ENCODE peak calls at places on chromosomes 12 and 14, in four cellular contexts. One of them, this sample, is unnamed.
A peak's percentile ranks its signal among the peaks of the same experiment; 100 is the strongest.

GRCh38 chr14:69073429-69073828 is 79.5 kb downstream of the DCAF5 start:
- DNase-seq in trophoblast cell: no peak
- DNase-seq in mesendoderm: no peak
- DNase-seq in mesenchymal stem cell: no peak
- DNase-seq in this sample: no peak

GRCh38 chr12:49909826-49910225 is 6.1 kb upstream of the FAIM2 start:
- DNase-seq in trophoblast cell: peak; percentile 37
- DNase-seq in mesenchymal stem cell: peak; percentile 36
- DNase-seq in mesendoderm: peak; percentile 74
- DNase-seq in this sample: peak; percentile 69

GRCh38 chr14:86999076-86999475 is 993.9 kb downstream of the GALC start:
- DNase-seq in trophoblast cell: no peak
- DNase-seq in mesendoderm: no peak
- DNase-seq in mesenchymal stem cell: no peak
- DNase-seq in this sample: peak; percentile 5

GRCh38 chr14:71594828-71595227 is 337.4 kb upstream of the RGS6 start:
- DNase-seq in trophoblast cell: no peak
- DNase-seq in mesendoderm: no peak
- DNase-seq in mesenchymal stem cell: no peak
- DNase-seq in this sample: peak; percentile 32

GRCh38 chr14:88831285-88831684 is 6.8 kb downstream of the TTC8 start:
- DNase-seq in mesendoderm: no peak
- DNase-seq in mesenchymal stem cell: no peak
- DNase-seq in trophoblast cell: no peak
- DNase-seq in this sample: peak; percentile 81

GRCh38 chr14:21095430-21096205 is 2.8 kb downstream of the ZNF219 start:
- DNase-seq in mesenchymal stem cell: no peak
- DNase-seq in mesendoderm: peak; percentile 61
- DNase-seq in trophoblast cell: no peak
- DNase-seq in this sample: peak; percentile 51

GRCh38 chr14:30211326-30211725 is 283.7 kb upstream of the PRKD1 start:
- DNase-seq in mesenchymal stem cell: no peak
- DNase-seq in trophoblast cell: no peak
- DNase-seq in mesendoderm: no peak
- DNase-seq in this sample: peak; percentile 34

GRCh38 chr12:62983594-62983993 is 48.6 kb upstream of the PPM1H start:
- DNase-seq in mesenchymal stem cell: no peak
- DNase-seq in trophoblast cell: no peak
- DNase-seq in mesendoderm: peak; percentile 62
- DNase-seq in this sample: no peak

GRCh38 chr14:23877538-23878180 is 75.9 kb upstream of the DHRS4 start:
- DNase-seq in mesenchymal stem cell: no peak
- DNase-seq in trophoblast cell: no peak
- DNase-seq in mesendoderm: no peak
- DNase-seq in this sample: no peak

GRCh38 chr14:54747616-54748015 is 155.0 kb downstream of the GCH1 start:
- DNase-seq in mesendoderm: no peak
- DNase-seq in mesenchymal stem cell: peak; percentile 25
- DNase-seq in trophoblast cell: no peak
- DNase-seq in this sample: no peak

GRCh38 chr12:26496170-26496569 is 300.8 kb downstream of the SSPN start:
- DNase-seq in trophoblast cell: peak; percentile 71
- DNase-seq in mesendoderm: no peak
- DNase-seq in mesenchymal stem cell: no peak
- DNase-seq in this sample: no peak

GRCh38 chr14:101947577-101947903 is 16.8 kb upstream of the DYNC1H1 start:
- DNase-seq in trophoblast cell: no peak
- DNase-seq in mesenchymal stem cell: no peak
- DNase-seq in mesendoderm: no peak
- DNase-seq in this sample: no peak

GRCh38 chr12:103495158-103495782 is 498 bp downstream of the C12orf42 start:
- DNase-seq in trophoblast cell: no peak
- DNase-seq in mesenchymal stem cell: no peak
- DNase-seq in mesendoderm: peak; percentile 75
- DNase-seq in this sample: no peak

GRCh38 chr12:117012189-117012805 is 86.9 kb downstream of the TESC start:
- DNase-seq in mesenchymal stem cell: peak; percentile 11
- DNase-seq in trophoblast cell: no peak
- DNase-seq in mesendoderm: no peak
- DNase-seq in this sample: peak; percentile 41

GRCh38 chr14:96349286-96350075 is 13.7 kb downstream of the ATG2B start:
- DNase-seq in mesendoderm: peak; percentile 76
- DNase-seq in trophoblast cell: no peak
- DNase-seq in mesenchymal stem cell: no peak
- DNase-seq in this sample: no peak

GRCh38 chr14:96037891-96038557 is 1.1 kb upstream of the C14orf132 start:
- DNase-seq in mesendoderm: peak; percentile 26
- DNase-seq in mesenchymal stem cell: peak; percentile 2
- DNase-seq in trophoblast cell: no peak
- DNase-seq in this sample: no peak

GRCh38 chr12:69130064-69130463 is 109.3 kb upstream of the CPSF6 start:
- DNase-seq in mesenchymal stem cell: no peak
- DNase-seq in trophoblast cell: no peak
- DNase-seq in mesendoderm: no peak
- DNase-seq in this sample: no peak

GRCh38 chr14:91284146-91284790 is 39.8 kb upstream of the GPR68 start:
- DNase-seq in mesenchymal stem cell: peak; percentile 78
- DNase-seq in trophoblast cell: peak; percentile 14
- DNase-seq in mesendoderm: peak; percentile 21
- DNase-seq in this sample: peak; percentile 71

GRCh38 chr14:33569844-33570716 is 380.8 kb downstream of the EGLN3 start:
- DNase-seq in trophoblast cell: peak; percentile 0
- DNase-seq in mesendoderm: no peak
- DNase-seq in mesenchymal stem cell: peak; percentile 59
- DNase-seq in this sample: no peak

GRCh38 chr12:41794341-41794740 is 350.3 kb downstream of the GXYLT1 start:
- DNase-seq in mesendoderm: no peak
- DNase-seq in trophoblast cell: no peak
- DNase-seq in mesenchymal stem cell: no peak
- DNase-seq in this sample: no peak

GRCh38 chr14:93033039-93033982 is 82.4 kb downstream of the ITPK1 start:
- DNase-seq in mesenchymal stem cell: no peak
- DNase-seq in trophoblast cell: no peak
- DNase-seq in mesendoderm: no peak
- DNase-seq in this sample: no peak

GRCh38 chr14:93430889-93431670 is at the start of gene UNC79:
- DNase-seq in mesendoderm: peak; percentile 69
- DNase-seq in trophoblast cell: no peak
- DNase-seq in mesenchymal stem cell: no peak
- DNase-seq in this sample: no peak

GRCh38 chr14:71341160-71341559 is 433.9 kb downstream of the PCNX1 start:
- DNase-seq in trophoblast cell: no peak
- DNase-seq in mesenchymal stem cell: no peak
- DNase-seq in mesendoderm: no peak
- DNase-seq in this sample: no peak

GRCh38 chr12:26317942-26318565 is 122.7 kb downstream of the SSPN start:
- DNase-seq in mesenchymal stem cell: peak; percentile 74
- DNase-seq in mesendoderm: no peak
- DNase-seq in trophoblast cell: no peak
- DNase-seq in this sample: peak; percentile 84

GRCh38 chr12:128784030-128784770 is 39.6 kb downstream of the SLC15A4 start:
- DNase-seq in trophoblast cell: no peak
- DNase-seq in mesendoderm: no peak
- DNase-seq in mesenchymal stem cell: no peak
- DNase-seq in this sample: peak; percentile 27

GRCh38 chr14:33945329-33945728 is 5.5 kb downstream of the EGLN3 start:
- DNase-seq in mesendoderm: no peak
- DNase-seq in mesenchymal stem cell: no peak
- DNase-seq in trophoblast cell: no peak
- DNase-seq in this sample: no peak

GRCh38 chr12:100688451-100688864 is 106.1 kb upstream of the ANO4 start:
- DNase-seq in trophoblast cell: no peak
- DNase-seq in mesendoderm: no peak
- DNase-seq in mesenchymal stem cell: peak; percentile 59
- DNase-seq in this sample: no peak

GRCh38 chr14:43858981-43859380 is 648.1 kb downstream of the FSCB start:
- DNase-seq in mesenchymal stem cell: no peak
- DNase-seq in trophoblast cell: no peak
- DNase-seq in mesendoderm: no peak
- DNase-seq in this sample: no peak

GRCh38 chr12:45234134-45234865 is 18.4 kb downstream of the ANO6 start:
- DNase-seq in mesenchymal stem cell: peak; percentile 98
- DNase-seq in mesendoderm: peak; percentile 97
- DNase-seq in trophoblast cell: peak; percentile 84
- DNase-seq in this sample: peak; percentile 98

GRCh38 chr14:51789631-51790030 is 70.8 kb upstream of the GNG2 start:
- DNase-seq in mesenchymal stem cell: no peak
- DNase-seq in mesendoderm: no peak
- DNase-seq in trophoblast cell: no peak
- DNase-seq in this sample: no peak

GRCh38 chr12:30896461-30896860 is 30.1 kb upstream of the TSPAN11 start:
- DNase-seq in mesendoderm: no peak
- DNase-seq in mesenchymal stem cell: peak; percentile 5
- DNase-seq in trophoblast cell: peak; percentile 71
- DNase-seq in this sample: peak; percentile 13

GRCh38 chr12:32148372-32148771 is 41.7 kb downstream of the BICD1 start:
- DNase-seq in trophoblast cell: no peak
- DNase-seq in mesendoderm: no peak
- DNase-seq in mesenchymal stem cell: no peak
- DNase-seq in this sample: peak; percentile 42

GRCh38 chr12:94592080-94592479 is 58.3 kb downstream of the TMCC3 start:
- DNase-seq in trophoblast cell: no peak
- DNase-seq in mesenchymal stem cell: no peak
- DNase-seq in mesendoderm: no peak
- DNase-seq in this sample: no peak

GRCh38 chr14:89501381-89501780 is 84.3 kb upstream of the FOXN3 start:
- DNase-seq in mesenchymal stem cell: no peak
- DNase-seq in trophoblast cell: no peak
- DNase-seq in mesendoderm: no peak
- DNase-seq in this sample: peak; percentile 66

GRCh38 chr14:90419200-90419599 is 22.4 kb downstream of the CALM1 start:
- DNase-seq in mesendoderm: no peak
- DNase-seq in trophoblast cell: peak; percentile 94
- DNase-seq in mesenchymal stem cell: peak; percentile 85
- DNase-seq in this sample: peak; percentile 98

GRCh38 chr12:75389061-75389460 is 1.8 kb upstream of the GLIPR1L2 start:
- DNase-seq in mesenchymal stem cell: peak; percentile 36
- DNase-seq in mesendoderm: no peak
- DNase-seq in trophoblast cell: no peak
- DNase-seq in this sample: peak; percentile 40

GRCh38 chr12:31466768-31467167 is 124.2 kb downstream of the DENND5B start:
- DNase-seq in mesenchymal stem cell: no peak
- DNase-seq in mesendoderm: no peak
- DNase-seq in trophoblast cell: no peak
- DNase-seq in this sample: peak; percentile 37

GRCh38 chr12:168763-169525 is 45.0 kb downstream of the SLC6A12 start:
- DNase-seq in mesendoderm: peak; percentile 67
- DNase-seq in mesenchymal stem cell: peak; percentile 35
- DNase-seq in trophoblast cell: no peak
- DNase-seq in this sample: peak; percentile 37
- H3K36me3 ChIP-seq in mesendoderm: no peaks in the 10 kb centered on the region
- H3K36me3 ChIP-seq in mesenchymal stem cell: no peaks in the 10 kb centered on the region
- H3K36me3 ChIP-seq in trophoblast cell: no peaks in the 10 kb centered on the region
- H3K36me3 ChIP-seq in this sample: no peaks in the 10 kb centered on the region

DNA sequence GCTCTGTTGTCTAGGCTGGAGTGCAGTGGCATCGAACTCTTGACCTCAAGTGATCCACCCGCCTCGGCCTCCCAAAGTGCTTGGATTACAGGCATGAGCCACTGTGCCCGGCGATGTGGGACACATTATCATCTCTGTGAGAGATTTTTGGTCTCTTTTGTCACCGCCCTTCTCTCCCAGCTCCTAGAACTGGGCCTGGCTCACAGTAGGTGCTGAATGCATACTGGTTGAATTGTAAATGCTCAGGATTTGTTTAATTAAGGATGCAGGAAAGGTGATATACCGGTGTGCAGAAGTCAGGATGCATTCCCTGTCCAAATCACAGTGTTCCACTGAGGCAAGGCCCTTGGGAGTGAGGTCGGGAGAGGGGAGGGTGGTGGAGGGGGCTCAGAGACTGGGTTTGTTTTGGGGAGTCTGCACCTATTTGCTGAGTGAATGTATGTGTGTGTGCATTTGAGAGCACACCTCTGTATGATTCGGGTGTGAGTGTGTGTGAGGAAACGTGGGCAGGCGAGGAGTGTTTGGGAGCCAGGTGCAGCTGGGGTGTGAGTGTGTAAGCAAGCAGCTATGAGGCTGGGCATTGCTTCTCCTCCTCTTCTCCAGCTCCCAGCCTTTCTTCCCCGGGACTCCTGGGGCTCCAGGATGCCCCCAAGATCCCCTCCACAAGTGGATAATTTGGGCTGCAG is 1.0 kb upstream of the KRT18 start:
- DNase-seq in mesenchymal stem cell: no peak
- DNase-seq in trophoblast cell: no peak
- DNase-seq in mesendoderm: peak; percentile 74
- DNase-seq in this sample: no peak
- H3K4ac ChIP-seq in mesenchymal stem cell: no peak overlapping the region
- H3K4ac ChIP-seq in trophoblast cell: peak overlapping the region; percentile 31
- H3K4ac ChIP-seq in mesendoderm: peak overlapping the region; percentile 72
- H3K4ac ChIP-seq in this sample: no peak overlapping the region

GRCh38 chr12:46368138-46368537 is 4.4 kb downstream of the SLC38A2 start:
- DNase-seq in mesendoderm: no peak
- DNase-seq in mesenchymal stem cell: no peak
- DNase-seq in trophoblast cell: no peak
- DNase-seq in this sample: no peak
- H3K36me3 ChIP-seq in mesendoderm: peaks cover 19% of the 10 kb centered on the region
- H3K36me3 ChIP-seq in mesenchymal stem cell: peaks cover 81% of the 10 kb centered on the region
- H3K36me3 ChIP-seq in trophoblast cell: peaks cover 36% of the 10 kb centered on the region
- H3K36me3 ChIP-seq in this sample: peaks cover 62% of the 10 kb centered on the region

GRCh38 chr12:111386891-111387290 is 18.0 kb upstream of the PHETA1 start:
- DNase-seq in mesenchymal stem cell: peak; percentile 15
- DNase-seq in trophoblast cell: no peak
- DNase-seq in mesendoderm: no peak
- DNase-seq in this sample: no peak

GRCh38 chr12:111390894-111391293 is 14.8 kb upstream of the SH2B3 start:
- DNase-seq in mesenchymal stem cell: no peak
- DNase-seq in trophoblast cell: no peak
- DNase-seq in mesendoderm: no peak
- DNase-seq in this sample: no peak

GRCh38 chr12:111389635-111390034 is 16.1 kb upstream of the SH2B3 start:
- DNase-seq in mesendoderm: no peak
- DNase-seq in mesenchymal stem cell: no peak
- DNase-seq in trophoblast cell: no peak
- DNase-seq in this sample: no peak

GRCh38 chr12:111384596-111384995 is 15.7 kb upstream of the PHETA1 start:
- DNase-seq in mesenchymal stem cell: no peak
- DNase-seq in trophoblast cell: no peak
- DNase-seq in mesendoderm: no peak
- DNase-seq in this sample: no peak

DNA sequence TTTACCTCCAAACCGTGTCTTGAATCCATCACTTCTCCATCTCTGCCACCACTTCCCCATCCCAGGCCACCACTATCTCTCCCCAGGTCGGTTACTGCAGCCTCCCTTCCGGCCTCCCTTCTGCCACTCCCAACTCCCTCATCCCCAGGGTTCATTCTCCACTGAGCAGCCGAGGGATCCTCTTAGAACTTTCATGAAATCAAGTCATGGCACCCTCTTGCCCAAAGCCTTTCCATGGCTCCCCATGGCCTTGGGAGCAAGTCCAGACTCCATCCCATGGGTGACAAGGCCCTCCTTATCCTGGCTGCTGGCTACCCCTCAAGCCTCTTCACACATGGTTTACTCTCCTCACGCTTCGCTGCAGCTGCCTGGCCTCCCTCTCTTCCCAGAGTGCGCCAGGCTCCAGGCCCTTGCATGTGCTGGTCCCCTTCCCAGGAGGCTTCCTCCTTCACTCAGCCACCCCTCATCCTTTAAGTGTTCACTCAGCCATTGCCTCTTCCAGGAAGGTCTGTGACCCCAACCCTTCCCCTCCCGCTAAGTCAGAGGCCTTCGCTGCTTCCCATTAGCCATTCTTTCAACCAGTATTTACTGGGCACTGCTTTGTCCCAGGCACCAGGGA is 17.9 kb upstream of the SH2B3 start:
- DNase-seq in mesenchymal stem cell: no peak
- DNase-seq in trophoblast cell: no peak
- DNase-seq in mesendoderm: no peak
- DNase-seq in this sample: no peak
- H3K4ac ChIP-seq in mesenchymal stem cell: no peak overlapping the region
- H3K4ac ChIP-seq in trophoblast cell: no peak overlapping the region
- H3K4ac ChIP-seq in mesendoderm: no peak overlapping the region
- H3K4ac ChIP-seq in this sample: no peak overlapping the region

This sample was measured in IMR-90.